ENCODE peak calls at places on chromosomes 5 and 9, in four cellular contexts. Z, F, A and Q are unnamed samples.
A peak's percentile ranks its signal among the peaks of the same experiment; 100 is the strongest.

GRCh38 chr9:36980148-36980974 is 53.7 kb downstream of the PAX5 start:
- DNase-seq in Z (no peak), F (no peak), A (peak; percentile 88), Q (no peak)

GRCh38 chr5:172441262-172441751 is 13.0 kb downstream of the SH3PXD2B start:
- DNase-seq in Z (no peak), F (no peak), A (no peak), Q (no peak)

GRCh38 chr9:130651752-130652151 is 12.6 kb upstream of the PRDM12 start:
- DNase-seq in Z (no peak), F (no peak), A (no peak), Q (no peak)

GRCh38 chr5:56588636-56589485 is 226.5 kb upstream of the MAP3K1 start:
- DNase-seq in Z (no peak), F (peak; percentile 51), A (peak; percentile 50), Q (peak; percentile 99)

GRCh38 chr9:129665008-129665771 is at the start of gene PRRX2:
- DNase-seq in Z (peak; percentile 66), F (peak; percentile 55), A (peak; percentile 80), Q (no peak)

GRCh38 chr5:116135344-116135743 is 50.5 kb downstream of the COMMD10 start:
- DNase-seq in Z (no peak), F (no peak), A (no peak), Q (peak; percentile 84)

GRCh38 chr5:60210810-60211209 is 317.3 kb upstream of the PDE4D start:
- DNase-seq in Z (no peak), F (no peak), A (peak; percentile 10), Q (no peak)

GRCh38 chr9:87494970-87495471 is 2.6 kb upstream of the DAPK1 start:
- DNase-seq in Z (no peak), F (no peak), A (no peak), Q (peak; percentile 88)

GRCh38 chr5:160744253-160745112 is 107.5 kb downstream of the ATP10B start:
- DNase-seq in Z (no peak), F (no peak), A (peak; percentile 31), Q (no peak)

GRCh38 chr5:122615832-122616231 is 159.0 kb upstream of the SNX2 start:
- DNase-seq in Z (no peak), F (no peak), A (no peak), Q (no peak)

GRCh38 chr5:126395198-126395597 is 28.0 kb upstream of the GRAMD2B start:
- DNase-seq in Z (peak; percentile 70), F (no peak), A (peak; percentile 20), Q (no peak)

DNA sequence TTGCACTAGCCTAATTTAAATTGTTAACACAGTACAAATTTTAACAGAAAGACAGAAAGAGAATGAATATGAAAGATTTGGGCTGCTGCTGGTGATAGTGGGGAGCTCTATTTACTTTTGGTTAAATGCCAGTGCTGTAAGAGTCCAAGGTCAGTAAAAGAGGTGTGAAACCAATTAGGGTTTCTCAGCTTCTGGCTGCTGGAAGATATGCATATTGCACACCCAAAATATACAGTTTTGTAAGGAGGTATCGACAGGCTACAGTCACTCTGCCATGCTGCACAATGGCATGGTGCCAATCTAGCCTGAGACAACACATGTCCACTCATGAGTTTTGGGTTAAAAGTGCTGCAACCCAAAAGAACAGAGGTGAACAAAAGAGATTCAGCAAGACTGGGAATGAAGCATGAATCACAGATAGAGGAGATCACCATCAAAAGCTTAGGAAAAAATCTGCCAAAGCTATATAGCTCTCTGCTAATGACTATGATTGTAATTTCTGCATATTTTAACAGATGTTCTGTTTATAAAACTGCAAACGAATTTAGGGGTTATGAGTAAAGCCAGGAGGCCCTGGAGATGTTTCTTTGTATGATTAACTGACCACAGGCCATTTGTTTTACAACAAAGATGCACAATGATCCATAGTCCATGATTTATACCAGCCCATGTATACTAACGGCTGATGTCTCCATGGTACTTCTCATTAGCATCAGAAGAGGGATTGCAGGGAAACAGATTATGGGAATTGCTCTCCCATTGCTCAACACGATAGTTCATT is 79.1 kb downstream of the PPP2R2B start:
- DNase-seq in Z (peak; percentile 5), F (no peak), A (no peak), Q (no peak)
- H2AFZ ChIP-seq in Z (no peak overlapping the region), F (no peak overlapping the region), A (no peak overlapping the region), Q (no peak overlapping the region)

GRCh38 chr5:138054863-138055558 is 22.1 kb upstream of the FAM13B start:
- DNase-seq in Z (no peak), F (peak; percentile 23), A (peak; percentile 63), Q (no peak)
- H3K4me2 ChIP-seq in Z (no peak overlapping the region), F (peak overlapping the region; percentile 41), A (peak overlapping the region; percentile 74), Q (no peak overlapping the region)

DNA sequence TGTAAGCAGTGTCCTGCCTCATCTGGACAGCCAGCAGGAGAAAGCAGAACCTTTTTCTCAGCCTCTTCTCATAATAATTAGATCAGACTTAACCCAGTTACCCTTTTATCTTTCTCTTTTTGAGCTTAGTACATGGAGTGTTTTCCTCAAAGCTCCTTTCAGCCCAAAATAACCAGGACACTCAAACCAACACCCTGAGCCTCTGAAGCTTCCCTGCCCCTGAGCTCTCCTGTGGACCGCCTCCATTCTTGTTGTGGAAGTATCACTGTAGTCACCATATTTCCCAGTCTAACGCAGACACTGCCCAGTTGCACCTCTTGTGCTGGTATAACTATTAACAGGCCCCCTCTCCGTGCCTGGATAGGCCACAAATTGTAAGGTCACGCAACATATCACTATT is 53.8 kb upstream of the ZNF622 start:
- DNase-seq in Z (no peak), F (no peak), A (no peak), Q (no peak)
- H2AFZ ChIP-seq in Z (no peak overlapping the region), F (no peak overlapping the region), A (no peak overlapping the region), Q (no peak overlapping the region)

GRCh38 chr5:142014911-142015584 is 2.2 kb upstream of the GNPDA1 start:
- DNase-seq in Z (peak; percentile 61), F (no peak), A (peak; percentile 44), Q (peak; percentile 89)
- H3K4me2 ChIP-seq in Z (no peak overlapping the region), F (no peak overlapping the region), A (no peak overlapping the region), Q (peak overlapping the region; percentile 55)

GRCh38 chr9:135992486-135993408 is 31.6 kb upstream of the UBAC1 start:
- DNase-seq in Z (peak; percentile 97), F (peak; percentile 59), A (peak; percentile 86), Q (peak; percentile 45)
- H2AFZ ChIP-seq in Z (no peak overlapping the region), F (peak overlapping the region; percentile 90), A (peak overlapping the region; percentile 80), Q (no peak overlapping the region)

GRCh38 chr9:83312543-83312942 is 225.7 kb downstream of the FRMD3 start:
- DNase-seq in Z (no peak), F (no peak), A (no peak), Q (no peak)

GRCh38 chr9:83304686-83305085 is 233.5 kb downstream of the FRMD3 start:
- DNase-seq in Z (no peak), F (no peak), A (no peak), Q (no peak)

GRCh38 chr9:83307051-83307724 is 231.0 kb downstream of the FRMD3 start:
- DNase-seq in Z (no peak), F (no peak), A (no peak), Q (no peak)
- H3K4me2 ChIP-seq in Z (no peak overlapping the region), F (no peak overlapping the region), A (no peak overlapping the region), Q (no peak overlapping the region)

GRCh38 chr9:16680965-16681658 is 189.4 kb downstream of the BNC2 start:
- DNase-seq in Z (no peak), F (no peak), A (no peak), Q (no peak)
- H2AFZ ChIP-seq in Z (no peak overlapping the region), F (no peak overlapping the region), A (peak overlapping the region; percentile 84), Q (no peak overlapping the region)